ENCODE peak calls at places on chromosome 18, in eight cellular contexts. W is fibroblast of lung, T is activated T-helper 1 cell treated with Interleukin-2 at 50 U/mL for 16 hours, G is GM10248, Z is NCI-H69, P is GM12878, Q is T-helper 1 cell, F is astrocyte. C is an unnamed sample.

GRCh38 chr18:65352183-65352582 is 398.6 kb upstream of the CDH7 start:
- DNase-seq in W (peak), T (no peak), G (no peak), Z (peak), P (no peak), Q (no peak), F (no peak), C (no peak)

GRCh38 chr18:7945882-7946281 is 378.8 kb downstream of the PTPRM start:
- DNase-seq in W (peak), T (no peak), G (no peak), Z (peak), P (no peak), Q (no peak), F (peak), C (no peak)

GRCh38 chr18:703660-704018 is 8.8 kb downstream of the ENOSF1 start:
- DNase-seq in W (no peak), T (no peak), G (no peak), Z (no peak), P (no peak), Q (no peak), F (no peak), C (no peak)

GRCh38 chr18:74950479-74950878 is 258.5 kb downstream of the PTGR3 start:
- DNase-seq in W (no peak), T (no peak), G (no peak), Z (peak), P (no peak), Q (no peak), F (peak), C (no peak)

GRCh38 chr18:58615150-58616132 is 13.4 kb downstream of the ALPK2 start:
- DNase-seq in W (no peak), T (peak), G (peak), Z (no peak), P (peak), Q (peak), F (no peak), C (peak)

GRCh38 chr18:74541703-74542555 is 7.6 kb downstream of the CNDP1 start:
- DNase-seq in W (no peak), T (no peak), G (no peak), Z (no peak), P (no peak), Q (no peak), F (no peak), C (no peak)

GRCh38 chr18:10038268-10038667 is 124.5 kb downstream of the VAPA start:
- DNase-seq in W (no peak), T (no peak), G (no peak), Z (peak), P (no peak), Q (no peak), F (no peak), C (no peak)

GRCh38 chr18:9765505-9765904 is 57.4 kb downstream of the RAB31 start:
- DNase-seq in W (no peak), T (no peak), G (no peak), Z (peak), P (no peak), Q (no peak), F (no peak), C (no peak)

GRCh38 chr18:75638597-75639467 is 211.3 kb upstream of the SMIM21 start:
- DNase-seq in W (peak), T (no peak), G (no peak), Z (no peak), P (no peak), Q (no peak), F (peak), C (no peak)

GRCh38 chr18:42038936-42039335 is 83.9 kb downstream of the PIK3C3 start:
- DNase-seq in W (peak), T (no peak), G (no peak), Z (no peak), P (no peak), Q (no peak), F (peak), C (no peak)

GRCh38 chr18:77059294-77059916 is 73.2 kb downstream of the MBP start:
- DNase-seq in W (peak), T (no peak), G (no peak), Z (peak), P (no peak), Q (no peak), F (no peak), C (no peak)

GRCh38 chr18:30684825-30685481 is 357.6 kb downstream of the DSC3 start:
- DNase-seq in W (no peak), T (no peak), G (no peak), Z (no peak), P (no peak), Q (no peak), F (no peak), C (no peak)

GRCh38 chr18:51447943-51448342 is 250.5 kb upstream of the MEX3C start:
- DNase-seq in W (no peak), T (no peak), G (no peak), Z (no peak), P (no peak), Q (no peak), F (no peak), C (no peak)

C was measured in T-helper 17 cell.